ENCODE peak calls at places on chromosomes 12 and 14, in seven cellular contexts. C, U, N, K, W, B and D are unnamed samples.

GRCh38 chr12:122389677-122390076 is 32.8 kb downstream of the CLIP1 start:
- DNase-seq in C (no peak), B (no peak), U (no peak), N (no peak), W (no peak), K (no peak), D (no peak)

GRCh38 chr14:103246089-103246488 is 87.9 kb upstream of the EIF5 start:
- DNase-seq in W (no peak), K (no peak), N (no peak), C (no peak), U (no peak), B (no peak), D (no peak)

GRCh38 chr12:76922821-76923315 is 44.0 kb upstream of the CSRP2 start:
- DNase-seq in K (no peak), B (no peak), U (no peak), W (no peak), N (no peak), C (no peak), D (no peak)

GRCh38 chr12:99914206-99914605 is 70.5 kb downstream of the ANKS1B start:
- DNase-seq in U (no peak), W (no peak), B (no peak), C (no peak), K (no peak), N (no peak), D (no peak)

GRCh38 chr12:30965613-30965985 is 39.1 kb downstream of the TSPAN11 start:
- DNase-seq in B (no peak), W (no peak), C (no peak), K (no peak), N (no peak), U (no peak), D (no peak)

GRCh38 chr14:94690896-94691657 is 78.8 kb downstream of the GSC start:
- DNase-seq in N (no peak), K (no peak), U (no peak), B (no peak), W (no peak), C (no peak), D (no peak)

GRCh38 chr12:107320031-107320928 is 226.9 kb upstream of the CRY1 start:
- DNase-seq in U (peak; percentile 86), N (peak; percentile 79), C (peak; percentile 76), B (peak; percentile 71), K (peak; percentile 77), W (peak; percentile 30), D (no peak)

GRCh38 chr12:47615711-47616110 is 90.1 kb downstream of the RPAP3 start:
- DNase-seq in N (no peak), K (no peak), W (no peak), C (no peak), U (no peak), B (no peak), D (no peak)

GRCh38 chr12:64611430-64612286 is 1.4 kb downstream of the RASSF3 start:
- DNase-seq in C (peak; percentile 41), U (peak; percentile 54), N (peak; percentile 30), B (peak; percentile 54), K (peak; percentile 17), W (peak; percentile 33), D (no peak)

GRCh38 chr12:107593713-107594381 is 91.8 kb upstream of the PWP1 start:
- DNase-seq in C (no peak), B (peak; percentile 64), N (peak; percentile 5), W (peak; percentile 74), K (no peak), U (no peak), D (no peak)

GRCh38 chr14:50173891-50174290 is 57.5 kb downstream of the SOS2 start:
- DNase-seq in W (no peak), K (no peak), C (no peak), N (no peak), U (no peak), B (peak; percentile 5), D (no peak)

GRCh38 chr12:6204533-6205143 is 4.4 kb downstream of the CD9 start:
- DNase-seq in U (no peak), W (no peak), C (no peak), N (no peak), B (peak; percentile 96), K (no peak), D (no peak)
- TF ChIP-seq CTCF in U (no peak), W (no peak), C (no peak), N (no peak), B (peak; percentile 53), K (no peak), D (no peak)

DNA sequence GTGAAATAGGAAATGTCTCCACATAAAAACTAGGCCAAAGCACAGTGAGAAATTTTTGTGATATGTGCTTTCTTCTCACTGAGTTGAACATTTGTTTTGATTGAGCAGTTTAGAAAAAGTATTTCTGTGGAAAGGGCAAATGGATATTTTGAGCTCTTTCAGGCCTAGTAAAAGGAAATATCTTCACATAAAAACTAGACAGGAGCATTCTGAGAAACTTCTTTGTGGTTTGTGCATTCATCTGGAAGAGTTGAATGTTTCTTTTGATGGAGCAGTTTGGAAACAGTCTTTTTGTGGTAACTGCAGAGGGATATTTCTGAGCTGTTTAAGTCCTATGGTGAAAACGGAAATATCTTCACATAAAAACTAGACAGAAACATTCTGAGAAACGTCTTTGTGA is 582.7 kb upstream of the ALG10B start:
- DNase-seq in C (no peak), B (no peak), W (no peak), U (no peak), N (no peak), K (no peak), D (no peak)
- TF ChIP-seq CTCF in C (no peak), B (no peak), W (no peak), U (no peak), N (no peak), K (no peak), D (no peak)

GRCh38 chr12:130044991-130045621 is 117.2 kb upstream of the FZD10 start:
- DNase-seq in W (no peak), B (peak; percentile 11), U (no peak), N (no peak), K (no peak), C (peak; percentile 69), D (no peak)

GRCh38 chr12:130043685-130044421 is 118.4 kb upstream of the FZD10 start:
- DNase-seq in U (no peak), K (no peak), C (no peak), N (no peak), W (no peak), B (no peak), D (no peak)

DNA sequence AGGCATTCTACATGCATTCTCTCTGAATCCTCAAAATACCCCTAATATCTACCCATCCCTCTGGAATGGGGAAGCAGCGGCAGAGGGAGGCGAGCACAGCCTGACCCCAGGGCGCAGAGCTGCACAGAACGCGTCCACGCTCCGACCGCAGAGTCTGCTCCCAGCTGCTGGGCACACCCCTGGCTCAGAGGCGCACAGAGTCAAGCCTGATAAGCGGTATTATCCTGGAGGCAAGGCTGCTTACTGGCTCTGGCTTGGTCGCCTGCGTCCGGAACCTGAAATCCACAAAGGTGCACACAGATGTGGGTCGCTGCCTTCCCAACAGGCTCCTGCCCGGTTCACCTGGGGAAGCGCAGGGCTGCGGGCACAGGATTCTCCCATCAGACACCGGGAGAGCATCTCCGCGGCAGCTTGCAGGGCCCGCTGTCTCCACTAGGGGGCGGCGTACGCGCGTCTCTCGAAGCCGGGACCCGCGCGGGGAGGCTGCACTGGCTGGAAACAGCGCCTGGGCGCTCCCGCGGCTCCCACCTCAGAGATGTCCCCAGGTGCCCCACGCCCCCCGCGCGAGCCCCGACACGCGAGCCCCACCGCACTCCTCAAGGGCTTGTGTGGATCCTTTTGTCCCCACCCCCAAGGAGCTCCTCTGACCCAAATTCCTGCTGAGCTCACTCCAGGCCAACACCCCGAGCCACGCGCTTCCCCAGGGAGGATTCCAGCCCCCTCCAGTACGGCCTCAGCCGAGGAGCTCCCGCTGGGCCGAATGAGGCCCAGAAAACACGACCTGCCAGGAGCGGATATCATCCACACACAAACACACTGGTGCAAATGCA is 120.1 kb upstream of the FZD10 start:
- DNase-seq in N (no peak), C (peak; percentile 82), B (no peak), U (no peak), W (peak; percentile 81), K (peak; percentile 10), D (no peak)
- TF ChIP-seq CTCF in N (peak; percentile 55), C (peak; percentile 93), B (peak; percentile 28), U (peak; percentile 72), W (peak; percentile 83), K (peak; percentile 59), D (no peak)

GRCh38 chr12:124225730-124226129 is 69.2 kb upstream of the RFLNA start:
- DNase-seq in K (no peak), N (no peak), U (no peak), W (no peak), B (no peak), C (no peak), D (no peak)

GRCh38 chr12:124222368-124223245 is 72.3 kb upstream of the RFLNA start:
- DNase-seq in N (no peak), U (no peak), C (no peak), W (no peak), K (no peak), B (no peak), D (no peak)

GRCh38 chr12:124230117-124230757 is 64.7 kb upstream of the RFLNA start:
- DNase-seq in C (no peak), K (no peak), B (no peak), U (no peak), W (no peak), N (no peak), D (no peak)

GRCh38 chr12:124228050-124228711 is 66.7 kb upstream of the RFLNA start:
- DNase-seq in U (no peak), C (no peak), B (peak; percentile 58), K (no peak), W (no peak), N (no peak), D (no peak)

GRCh38 chr12:124224535-124225110 is 70.3 kb upstream of the RFLNA start:
- DNase-seq in B (no peak), U (peak; percentile 35), W (no peak), N (no peak), K (no peak), C (no peak), D (no peak)
- TF ChIP-seq CTCF in B (no peak), U (no peak), W (no peak), N (no peak), K (no peak), C (no peak), D (no peak)

DNA sequence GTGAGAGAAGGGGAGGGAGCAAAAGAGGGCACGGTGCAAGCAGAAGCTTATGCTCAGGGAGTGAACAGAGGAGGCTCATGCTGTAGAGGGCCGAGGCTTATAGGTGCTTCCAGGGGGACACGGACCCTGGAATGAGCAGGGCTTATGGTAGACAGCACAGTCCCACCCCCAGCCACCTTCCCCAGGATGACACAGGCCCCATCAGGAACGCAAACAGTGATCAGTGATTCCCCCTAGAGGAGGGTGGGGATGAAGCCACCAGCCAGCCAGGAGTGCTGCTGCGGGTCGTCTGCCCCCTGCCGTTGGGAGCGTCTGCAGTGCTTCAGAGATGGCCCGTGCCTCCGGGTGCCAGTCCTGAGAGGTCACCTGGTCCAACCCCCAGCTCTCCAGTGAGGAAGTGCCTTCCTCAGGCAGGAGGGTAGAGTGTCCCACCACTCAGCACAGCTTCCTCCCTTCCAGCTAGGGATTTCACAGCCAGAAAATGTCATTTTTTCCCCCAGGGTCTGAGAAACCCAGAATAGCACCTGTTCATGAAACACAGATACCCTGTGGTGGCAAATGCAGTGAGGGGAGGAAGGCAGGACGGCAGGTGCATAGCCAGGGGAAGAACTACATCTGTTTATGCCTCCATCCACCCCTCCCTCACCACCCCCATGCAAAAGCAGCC is 60.7 kb downstream of the SLC6A12 start:
- DNase-seq in C (peak; percentile 89), N (peak; percentile 67), K (peak; percentile 25), B (peak; percentile 78), W (peak; percentile 83), U (no peak), D (no peak)
- TF ChIP-seq CTCF in C (peak; percentile 87), N (peak; percentile 81), K (peak; percentile 27), B (peak; percentile 92), W (peak; percentile 48), U (peak; percentile 20), D (no peak)